ENCODE peak calls at places on chromosomes 13 and 19, in seven cellular contexts. One of them, this sample, is unnamed.
A peak's percentile ranks its signal among the peaks of the same experiment; 100 is the strongest.

GRCh38 chr13:95982144-95982543 is 71.1 kb downstream of the UGGT2 start:
- DNase-seq in HCEC 1CT: no peak
- DNase-seq in ELF-1: no peak
- DNase-seq in activated CD4-positive, alpha-beta T cell treated with anti-CD3 and anti-CD28 coated beads, Interleukin-2, amount 50 U/mL, for 24 hours: no peak
- DNase-seq in iris pigment epithelial cell: no peak
- DNase-seq in CD8-positive, alpha-beta memory T cell: no peak
- DNase-seq in activated CD4-positive, CD25-positive, alpha-beta regulatory T cell treated with anti-CD3 and anti-CD28 coated beads, Interleukin-2, amount 50 U/mL, for 72 hours: no peak
- DNase-seq in this sample: no peak

GRCh38 chr19:20067898-20068297 is 9.9 kb upstream of the ZNF90 start:
- DNase-seq in HCEC 1CT: no peak
- DNase-seq in ELF-1: peak; percentile 45
- DNase-seq in activated CD4-positive, alpha-beta T cell treated with anti-CD3 and anti-CD28 coated beads, Interleukin-2, amount 50 U/mL, for 24 hours: no peak
- DNase-seq in iris pigment epithelial cell: no peak
- DNase-seq in CD8-positive, alpha-beta memory T cell: no peak
- DNase-seq in activated CD4-positive, CD25-positive, alpha-beta regulatory T cell treated with anti-CD3 and anti-CD28 coated beads, Interleukin-2, amount 50 U/mL, for 72 hours: no peak
- DNase-seq in this sample: no peak

GRCh38 chr13:91172160-91172559 is 175.3 kb upstream of the MIR17HG start:
- DNase-seq in HCEC 1CT: no peak
- DNase-seq in ELF-1: no peak
- DNase-seq in activated CD4-positive, alpha-beta T cell treated with anti-CD3 and anti-CD28 coated beads, Interleukin-2, amount 50 U/mL, for 24 hours: no peak
- DNase-seq in iris pigment epithelial cell: no peak
- DNase-seq in CD8-positive, alpha-beta memory T cell: no peak
- DNase-seq in activated CD4-positive, CD25-positive, alpha-beta regulatory T cell treated with anti-CD3 and anti-CD28 coated beads, Interleukin-2, amount 50 U/mL, for 72 hours: no peak
- DNase-seq in this sample: no peak

GRCh38 chr13:100490692-100491091 is 97.9 kb downstream of the GGACT start:
- DNase-seq in HCEC 1CT: no peak
- DNase-seq in ELF-1: peak; percentile 84
- DNase-seq in activated CD4-positive, alpha-beta T cell treated with anti-CD3 and anti-CD28 coated beads, Interleukin-2, amount 50 U/mL, for 24 hours: no peak
- DNase-seq in iris pigment epithelial cell: no peak
- DNase-seq in CD8-positive, alpha-beta memory T cell: no peak
- DNase-seq in activated CD4-positive, CD25-positive, alpha-beta regulatory T cell treated with anti-CD3 and anti-CD28 coated beads, Interleukin-2, amount 50 U/mL, for 72 hours: no peak
- DNase-seq in this sample: no peak

GRCh38 chr13:23463631-23464030 is 30.1 kb upstream of the SACS start:
- DNase-seq in HCEC 1CT: no peak
- DNase-seq in ELF-1: no peak
- DNase-seq in activated CD4-positive, alpha-beta T cell treated with anti-CD3 and anti-CD28 coated beads, Interleukin-2, amount 50 U/mL, for 24 hours: no peak
- DNase-seq in iris pigment epithelial cell: no peak
- DNase-seq in CD8-positive, alpha-beta memory T cell: no peak
- DNase-seq in activated CD4-positive, CD25-positive, alpha-beta regulatory T cell treated with anti-CD3 and anti-CD28 coated beads, Interleukin-2, amount 50 U/mL, for 72 hours: no peak
- DNase-seq in this sample: no peak

GRCh38 chr19:6800991-6801396 is 28.5 kb downstream of the VAV1 start:
- DNase-seq in HCEC 1CT: peak; percentile 59
- DNase-seq in ELF-1: peak; percentile 9
- DNase-seq in activated CD4-positive, alpha-beta T cell treated with anti-CD3 and anti-CD28 coated beads, Interleukin-2, amount 50 U/mL, for 24 hours: no peak
- DNase-seq in iris pigment epithelial cell: peak; percentile 91
- DNase-seq in CD8-positive, alpha-beta memory T cell: no peak
- DNase-seq in activated CD4-positive, CD25-positive, alpha-beta regulatory T cell treated with anti-CD3 and anti-CD28 coated beads, Interleukin-2, amount 50 U/mL, for 72 hours: no peak
- DNase-seq in this sample: peak; percentile 77

GRCh38 chr19:13537454-13537853 is 31.2 kb upstream of the CACNA1A start:
- DNase-seq in HCEC 1CT: no peak
- DNase-seq in ELF-1: peak; percentile 21
- DNase-seq in activated CD4-positive, alpha-beta T cell treated with anti-CD3 and anti-CD28 coated beads, Interleukin-2, amount 50 U/mL, for 24 hours: no peak
- DNase-seq in iris pigment epithelial cell: no peak
- DNase-seq in CD8-positive, alpha-beta memory T cell: no peak
- DNase-seq in activated CD4-positive, CD25-positive, alpha-beta regulatory T cell treated with anti-CD3 and anti-CD28 coated beads, Interleukin-2, amount 50 U/mL, for 72 hours: no peak
- DNase-seq in this sample: no peak

GRCh38 chr13:67150608-67151007 is 79.5 kb downstream of the PCDH9 start:
- DNase-seq in HCEC 1CT: no peak
- DNase-seq in ELF-1: no peak
- DNase-seq in activated CD4-positive, alpha-beta T cell treated with anti-CD3 and anti-CD28 coated beads, Interleukin-2, amount 50 U/mL, for 24 hours: no peak
- DNase-seq in iris pigment epithelial cell: no peak
- DNase-seq in CD8-positive, alpha-beta memory T cell: no peak
- DNase-seq in activated CD4-positive, CD25-positive, alpha-beta regulatory T cell treated with anti-CD3 and anti-CD28 coated beads, Interleukin-2, amount 50 U/mL, for 72 hours: no peak
- DNase-seq in this sample: no peak

GRCh38 chr19:18562086-18562485 is 4.4 kb downstream of the KXD1 start:
- DNase-seq in HCEC 1CT: no peak
- DNase-seq in ELF-1: no peak
- DNase-seq in activated CD4-positive, alpha-beta T cell treated with anti-CD3 and anti-CD28 coated beads, Interleukin-2, amount 50 U/mL, for 24 hours: no peak
- DNase-seq in iris pigment epithelial cell: peak; percentile 64
- DNase-seq in CD8-positive, alpha-beta memory T cell: no peak
- DNase-seq in activated CD4-positive, CD25-positive, alpha-beta regulatory T cell treated with anti-CD3 and anti-CD28 coated beads, Interleukin-2, amount 50 U/mL, for 72 hours: no peak
- DNase-seq in this sample: no peak

GRCh38 chr13:44842158-44842557 is 147.1 kb downstream of the NUFIP1 start:
- DNase-seq in HCEC 1CT: peak; percentile 61
- DNase-seq in ELF-1: no peak
- DNase-seq in activated CD4-positive, alpha-beta T cell treated with anti-CD3 and anti-CD28 coated beads, Interleukin-2, amount 50 U/mL, for 24 hours: no peak
- DNase-seq in iris pigment epithelial cell: peak; percentile 75
- DNase-seq in CD8-positive, alpha-beta memory T cell: no peak
- DNase-seq in activated CD4-positive, CD25-positive, alpha-beta regulatory T cell treated with anti-CD3 and anti-CD28 coated beads, Interleukin-2, amount 50 U/mL, for 72 hours: no peak
- DNase-seq in this sample: peak; percentile 53

GRCh38 chr19:7874080-7874856 is at the start of gene PRR36:
- DNase-seq in HCEC 1CT: no peak
- DNase-seq in ELF-1: peak; percentile 84
- DNase-seq in activated CD4-positive, alpha-beta T cell treated with anti-CD3 and anti-CD28 coated beads, Interleukin-2, amount 50 U/mL, for 24 hours: no peak
- DNase-seq in iris pigment epithelial cell: no peak
- DNase-seq in CD8-positive, alpha-beta memory T cell: no peak
- DNase-seq in activated CD4-positive, CD25-positive, alpha-beta regulatory T cell treated with anti-CD3 and anti-CD28 coated beads, Interleukin-2, amount 50 U/mL, for 72 hours: no peak
- DNase-seq in this sample: no peak

This sample was measured in HT1080.